ENCODE peak calls at places on chromosomes 7 and 10, in ten cellular contexts. Y, W, G, A, N, L, V, P, K and R are unnamed samples.

GRCh38 chr10:3067045-3067858 is at the start of gene PFKP:
- DNase-seq in G (no peak), W (no peak), V (peak; percentile 58), L (peak; percentile 61), P (no peak), A (peak; percentile 66), Y (no peak), K (no peak), N (no peak), R (peak; percentile 33)

GRCh38 chr10:102140218-102140617 is 7.4 kb downstream of the PPRC1 start:
- DNase-seq in V (no peak), K (no peak), N (no peak), L (no peak), P (no peak), Y (no peak), A (no peak), G (no peak), W (no peak), R (no peak)

GRCh38 chr7:104767826-104768536 is 246.0 kb upstream of the KMT2E start:
- DNase-seq in N (no peak), W (no peak), G (no peak), K (no peak), V (no peak), P (no peak), A (no peak), L (no peak), Y (no peak), R (no peak)

GRCh38 chr7:106630648-106631047 is 30.3 kb downstream of the CCDC71L start:
- DNase-seq in Y (no peak), N (no peak), G (no peak), L (no peak), P (no peak), W (no peak), V (no peak), K (no peak), A (no peak), R (no peak)

GRCh38 chr10:24935504-24936292 is 16.7 kb downstream of the PRTFDC1 start:
- DNase-seq in P (no peak), V (no peak), Y (no peak), K (no peak), W (no peak), G (no peak), N (no peak), A (no peak), L (no peak), R (no peak)

GRCh38 chr10:34719336-34719735 is 95.8 kb downstream of the PARD3 start:
- DNase-seq in P (no peak), N (no peak), W (no peak), A (no peak), K (no peak), L (no peak), V (no peak), G (no peak), Y (no peak), R (no peak)

GRCh38 chr10:132037676-132037975 is 28.1 kb upstream of the JAKMIP3 start:
- DNase-seq in A (peak; percentile 33), Y (no peak), G (no peak), K (no peak), N (no peak), L (peak; percentile 80), V (no peak), W (no peak), P (no peak), R (no peak)

GRCh38 chr10:43114743-43115611 is 23.3 kb upstream of the CSGALNACT2 start:
- DNase-seq in W (no peak), G (no peak), K (no peak), V (no peak), A (no peak), P (peak; percentile 29), N (no peak), L (no peak), Y (peak; percentile 36), R (no peak)

GRCh38 chr10:59536151-59536550 is 173.5 kb downstream of the SLC16A9 start:
- DNase-seq in A (no peak), V (no peak), K (no peak), P (peak; percentile 92), N (no peak), L (no peak), W (peak; percentile 40), G (peak; percentile 74), Y (no peak), R (no peak)

GRCh38 chr7:102284891-102285540 is 1.7 kb upstream of the SH2B2 start:
- DNase-seq in G (no peak), N (no peak), P (no peak), L (no peak), V (peak; percentile 55), K (no peak), A (peak; percentile 31), W (no peak), Y (peak; percentile 89), R (no peak)

GRCh38 chr10:131169146-131169545 is 142.4 kb downstream of the TCERG1L start:
- DNase-seq in G (no peak), A (no peak), L (peak; percentile 17), N (no peak), W (no peak), Y (no peak), V (no peak), K (no peak), P (no peak), R (no peak)

GRCh38 chr7:39691821-39692220 is 68.4 kb downstream of the RALA start:
- DNase-seq in A (no peak), K (no peak), N (no peak), V (no peak), L (no peak), P (peak; percentile 81), G (no peak), W (peak; percentile 44), Y (no peak), R (no peak)

GRCh38 chr10:33335550-33335799 is 1.0 kb upstream of the NRP1 start:
- DNase-seq in Y (peak; percentile 59), G (no peak), A (no peak), V (peak; percentile 27), N (no peak), K (no peak), W (no peak), L (peak; percentile 28), P (no peak), R (no peak)

GRCh38 chr10:90614631-90615030 is 243.2 kb downstream of the HTR7 start:
- DNase-seq in G (no peak), W (no peak), P (peak; percentile 7), Y (no peak), K (no peak), V (no peak), A (no peak), L (no peak), N (no peak), R (no peak)

GRCh38 chr7:149161241-149161848 is 14.1 kb downstream of the ZNF398 start:
- DNase-seq in L (no peak), V (no peak), P (peak; percentile 8), N (no peak), W (no peak), Y (no peak), K (no peak), A (no peak), G (no peak), R (no peak)
- TF ChIP-seq CTCF in L (no peak), V (no peak), P (no peak), N (no peak), W (no peak), Y (no peak), K (no peak), A (no peak), G (no peak), R (no peak)

GRCh38 chr10:21495002-21495685 is 30.3 kb downstream of the SKIDA1 start:
- DNase-seq in V (no peak), K (no peak), W (no peak), Y (no peak), A (no peak), N (no peak), P (peak; percentile 44), G (no peak), L (no peak), R (peak; percentile 15)

GRCh38 chr10:21495686-21496284 is 29.7 kb downstream of the SKIDA1 start:
- DNase-seq in Y (peak; percentile 89), A (peak; percentile 94), P (peak; percentile 80), L (peak; percentile 92), W (no peak), K (peak; percentile 38), N (no peak), G (no peak), V (peak; percentile 84), R (peak; percentile 98)

GRCh38 chr10:21493841-21494220 is 31.7 kb downstream of the SKIDA1 start:
- DNase-seq in A (no peak), K (no peak), W (no peak), N (no peak), G (no peak), L (no peak), V (no peak), P (no peak), Y (no peak), R (no peak)

GRCh38 chr10:21496285-21497176 is 29.0 kb downstream of the SKIDA1 start:
- DNase-seq in N (no peak), L (peak; percentile 62), V (peak; percentile 48), W (no peak), P (no peak), G (no peak), K (no peak), Y (peak; percentile 63), A (peak; percentile 71), R (peak; percentile 57)

GRCh38 chr10:21494221-21495001 is 31.1 kb downstream of the SKIDA1 start:
- DNase-seq in N (no peak), G (no peak), K (no peak), L (peak; percentile 47), A (peak; percentile 68), W (no peak), V (no peak), Y (peak; percentile 58), P (no peak), R (peak; percentile 47)
- TF ChIP-seq CTCF in N (no peak), G (peak; percentile 24), K (no peak), L (no peak), A (no peak), W (peak; percentile 22), V (no peak), Y (no peak), P (peak; percentile 17), R (no peak)

DNA sequence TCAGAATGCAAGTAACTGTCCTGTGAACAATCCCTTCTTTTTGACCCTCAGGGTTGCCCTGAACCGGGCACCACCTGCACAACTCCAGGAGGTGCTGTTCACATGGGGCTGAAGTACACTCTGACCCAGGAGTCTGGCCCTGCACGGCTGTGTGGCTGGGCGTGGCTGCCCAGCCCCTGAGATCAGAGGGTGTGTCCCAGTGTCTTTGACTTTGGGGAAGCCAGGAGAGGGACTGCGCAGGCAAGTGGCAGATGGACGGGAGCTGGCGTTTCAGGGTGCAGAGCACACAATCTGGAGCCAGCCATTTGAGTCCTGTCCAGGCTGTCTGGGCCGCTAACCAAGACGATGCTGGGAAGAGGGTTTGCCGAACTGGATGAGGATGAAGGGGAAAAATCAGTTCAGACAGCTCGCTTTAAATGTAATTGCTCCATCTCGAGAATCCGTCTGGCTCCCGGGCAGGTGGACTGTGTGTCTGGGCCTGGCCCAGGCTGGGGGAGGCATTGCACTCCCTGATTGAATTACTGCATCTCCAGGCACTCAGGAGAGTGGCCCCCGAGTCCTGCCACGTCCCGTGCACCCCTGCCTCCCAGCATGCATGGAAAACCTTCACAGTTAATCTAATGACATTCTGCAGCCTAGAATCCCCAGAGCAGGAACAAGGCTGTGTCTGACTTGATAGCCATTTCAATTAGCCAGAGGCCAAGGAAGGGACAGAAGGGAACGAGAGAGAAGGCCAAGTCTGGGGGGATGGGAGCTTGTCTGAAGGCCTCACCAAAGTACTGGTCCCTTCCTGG is 120.8 kb upstream of the NANOS1 start:
- DNase-seq in L (no peak), W (no peak), G (no peak), V (peak; percentile 56), Y (no peak), K (no peak), A (no peak), N (no peak), P (peak; percentile 15), R (no peak)
- TF ChIP-seq CTCF in L (no peak), W (no peak), G (no peak), V (no peak), Y (no peak), K (no peak), A (no peak), N (no peak), P (no peak), R (no peak)

GRCh38 chr10:76397210-76397881 is 965.9 kb downstream of the LRMDA start:
- DNase-seq in K (no peak), G (no peak), N (no peak), V (no peak), L (no peak), P (peak; percentile 49), W (no peak), A (peak; percentile 15), Y (no peak), R (no peak)
- TF ChIP-seq CTCF in K (no peak), G (no peak), N (no peak), V (no peak), L (no peak), P (peak; percentile 14), W (peak; percentile 15), A (no peak), Y (no peak), R (no peak)